ENCODE peak calls at places on chromosomes 1 and 21, in five cellular contexts. One of them, this sample, is unnamed. For H3K4me1, the result is how much of the 10 kb centered on the place peaks cover.

GRCh38 chr1:64038119-64038518 is 165.3 kb upstream of the UBE2U start:
- DNase-seq in HCT116: no peak
- DNase-seq in fibroblast of lung: peak
- DNase-seq in naive thymus-derived CD4-positive, alpha-beta T cell: no peak
- DNase-seq in H1: no peak
- DNase-seq in this sample: no peak

GRCh38 chr1:153483776-153484175 is 23.3 kb upstream of the S100A7 start:
- DNase-seq in HCT116: no peak
- DNase-seq in fibroblast of lung: no peak
- DNase-seq in naive thymus-derived CD4-positive, alpha-beta T cell: no peak
- DNase-seq in H1: peak
- DNase-seq in this sample: no peak

GRCh38 chr1:8625981-8626898 is 191.2 kb downstream of the RERE start:
- DNase-seq in HCT116: peak
- DNase-seq in fibroblast of lung: peak
- DNase-seq in naive thymus-derived CD4-positive, alpha-beta T cell: no peak
- DNase-seq in H1: no peak
- DNase-seq in this sample: no peak

GRCh38 chr1:240091614-240092300 is at the start of gene FMN2:
- DNase-seq in HCT116: no peak
- DNase-seq in fibroblast of lung: peak
- DNase-seq in naive thymus-derived CD4-positive, alpha-beta T cell: no peak
- DNase-seq in H1: peak
- DNase-seq in this sample: no peak

GRCh38 chr1:114688526-114688925 is 6.8 kb downstream of the AMPD1 start:
- DNase-seq in HCT116: no peak
- DNase-seq in fibroblast of lung: no peak
- DNase-seq in naive thymus-derived CD4-positive, alpha-beta T cell: no peak
- DNase-seq in H1: no peak
- DNase-seq in this sample: no peak

GRCh38 chr1:151713874-151714273 is 2.7 kb downstream of the CELF3 start:
- DNase-seq in HCT116: no peak
- DNase-seq in fibroblast of lung: no peak
- DNase-seq in naive thymus-derived CD4-positive, alpha-beta T cell: no peak
- DNase-seq in H1: no peak
- DNase-seq in this sample: no peak

GRCh38 chr1:72230746-72231145 is 51.6 kb downstream of the NEGR1 start:
- DNase-seq in HCT116: no peak
- DNase-seq in fibroblast of lung: peak
- DNase-seq in naive thymus-derived CD4-positive, alpha-beta T cell: no peak
- DNase-seq in H1: no peak
- DNase-seq in this sample: no peak

GRCh38 chr21:43291347-43291950 is 122.6 kb downstream of the CRYAA start:
- DNase-seq in HCT116: no peak
- DNase-seq in fibroblast of lung: no peak
- DNase-seq in naive thymus-derived CD4-positive, alpha-beta T cell: no peak
- DNase-seq in H1: no peak
- DNase-seq in this sample: no peak

GRCh38 chr1:221839794-221840395 is 98.0 kb upstream of the DUSP10 start:
- DNase-seq in HCT116: peak
- DNase-seq in fibroblast of lung: peak
- DNase-seq in naive thymus-derived CD4-positive, alpha-beta T cell: no peak
- DNase-seq in H1: no peak
- DNase-seq in this sample: no peak

GRCh38 chr1:67084765-67085318 is 30.9 kb upstream of the SLC35D1 start:
- DNase-seq in HCT116: no peak
- DNase-seq in fibroblast of lung: no peak
- DNase-seq in naive thymus-derived CD4-positive, alpha-beta T cell: no peak
- DNase-seq in H1: no peak
- DNase-seq in this sample: no peak

GRCh38 chr1:2530501-2531361 is 668 bp upstream of the HES5 start:
- DNase-seq in HCT116: no peak
- DNase-seq in fibroblast of lung: no peak
- DNase-seq in naive thymus-derived CD4-positive, alpha-beta T cell: no peak
- DNase-seq in H1: no peak
- DNase-seq in this sample: no peak

GRCh38 chr1:19979494-19979977 is at the start of gene PLA2G2A:
- DNase-seq in HCT116: no peak
- DNase-seq in fibroblast of lung: no peak
- DNase-seq in naive thymus-derived CD4-positive, alpha-beta T cell: no peak
- DNase-seq in H1: peak
- DNase-seq in this sample: no peak

GRCh38 chr1:182080955-182081582 is 19.6 kb upstream of the ZNF648 start:
- DNase-seq in HCT116: peak
- DNase-seq in fibroblast of lung: peak
- DNase-seq in naive thymus-derived CD4-positive, alpha-beta T cell: peak
- DNase-seq in H1: peak
- DNase-seq in this sample: peak

GRCh38 chr1:8533907-8534306 is 216.0 kb downstream of the SLC45A1 start:
- DNase-seq in HCT116: no peak
- DNase-seq in fibroblast of lung: no peak
- DNase-seq in naive thymus-derived CD4-positive, alpha-beta T cell: no peak
- DNase-seq in H1: no peak
- DNase-seq in this sample: peak

GRCh38 chr1:185453496-185454192 is 136.6 kb upstream of the IVNS1ABP start:
- DNase-seq in HCT116: no peak
- DNase-seq in fibroblast of lung: peak
- DNase-seq in naive thymus-derived CD4-positive, alpha-beta T cell: no peak
- DNase-seq in H1: no peak
- DNase-seq in this sample: no peak

GRCh38 chr1:2807036-2807435 is 5.5 kb upstream of the TTC34 start:
- DNase-seq in HCT116: no peak
- DNase-seq in fibroblast of lung: no peak
- DNase-seq in naive thymus-derived CD4-positive, alpha-beta T cell: no peak
- DNase-seq in H1: no peak
- DNase-seq in this sample: no peak

GRCh38 chr1:214623430-214623829 is 20.4 kb downstream of the CENPF start:
- DNase-seq in HCT116: no peak
- DNase-seq in fibroblast of lung: no peak
- DNase-seq in naive thymus-derived CD4-positive, alpha-beta T cell: no peak
- DNase-seq in H1: no peak
- DNase-seq in this sample: no peak

GRCh38 chr21:45456836-45457160 is 51.8 kb downstream of the COL18A1 start:
- DNase-seq in HCT116: no peak
- DNase-seq in fibroblast of lung: no peak
- DNase-seq in naive thymus-derived CD4-positive, alpha-beta T cell: no peak
- DNase-seq in H1: no peak
- DNase-seq in this sample: no peak

GRCh38 chr21:29351691-29352090 is 53.0 kb downstream of the BACH1 start:
- DNase-seq in HCT116: no peak
- DNase-seq in fibroblast of lung: peak
- DNase-seq in naive thymus-derived CD4-positive, alpha-beta T cell: no peak
- DNase-seq in H1: no peak
- DNase-seq in this sample: no peak

GRCh38 chr1:15350551-15351200 is 59.0 kb upstream of the EFHD2 start:
- DNase-seq in HCT116: no peak
- DNase-seq in fibroblast of lung: no peak
- DNase-seq in naive thymus-derived CD4-positive, alpha-beta T cell: no peak
- DNase-seq in H1: no peak
- DNase-seq in this sample: no peak
- H3K4me1 ChIP-seq in HCT116: half or more
- H3K4me1 ChIP-seq in fibroblast of lung: under half
- H3K4me1 ChIP-seq in naive thymus-derived CD4-positive, alpha-beta T cell: under half
- H3K4me1 ChIP-seq in H1: under half
- H3K4me1 ChIP-seq in this sample: under half

GRCh38 chr1:207745839-207746767 is 5.8 kb upstream of the CD46 start:
- DNase-seq in HCT116: no peak
- DNase-seq in fibroblast of lung: no peak
- DNase-seq in naive thymus-derived CD4-positive, alpha-beta T cell: no peak
- DNase-seq in H1: no peak
- DNase-seq in this sample: peak

GRCh38 chr1:207744000-207744534 is 7.8 kb upstream of the CD46 start:
- DNase-seq in HCT116: no peak
- DNase-seq in fibroblast of lung: no peak
- DNase-seq in naive thymus-derived CD4-positive, alpha-beta T cell: no peak
- DNase-seq in H1: no peak
- DNase-seq in this sample: no peak

GRCh38 chr1:207745285-207745684 is 6.6 kb upstream of the CD46 start:
- DNase-seq in HCT116: no peak
- DNase-seq in fibroblast of lung: peak
- DNase-seq in naive thymus-derived CD4-positive, alpha-beta T cell: no peak
- DNase-seq in H1: no peak
- DNase-seq in this sample: no peak

GRCh38 chr1:207740224-207740623 is 11.6 kb upstream of the CD46 start:
- DNase-seq in HCT116: no peak
- DNase-seq in fibroblast of lung: no peak
- DNase-seq in naive thymus-derived CD4-positive, alpha-beta T cell: no peak
- DNase-seq in H1: no peak
- DNase-seq in this sample: no peak
- H3K4me1 ChIP-seq in HCT116: under half
- H3K4me1 ChIP-seq in fibroblast of lung: under half
- H3K4me1 ChIP-seq in naive thymus-derived CD4-positive, alpha-beta T cell: under half
- H3K4me1 ChIP-seq in H1: under half
- H3K4me1 ChIP-seq in this sample: under half

GRCh38 chr1:206578115-206578935 is 33.9 kb downstream of the EIF2D start:
- DNase-seq in HCT116: no peak
- DNase-seq in fibroblast of lung: peak
- DNase-seq in naive thymus-derived CD4-positive, alpha-beta T cell: no peak
- DNase-seq in H1: no peak
- DNase-seq in this sample: no peak
- H3K4me1 ChIP-seq in HCT116: under half
- H3K4me1 ChIP-seq in fibroblast of lung: under half
- H3K4me1 ChIP-seq in naive thymus-derived CD4-positive, alpha-beta T cell: half or more
- H3K4me1 ChIP-seq in H1: under half
- H3K4me1 ChIP-seq in this sample: under half

GRCh38 chr1:92464588-92465255 is 22.0 kb downstream of the GFI1 start:
- DNase-seq in HCT116: no peak
- DNase-seq in fibroblast of lung: no peak
- DNase-seq in naive thymus-derived CD4-positive, alpha-beta T cell: no peak
- DNase-seq in H1: no peak
- DNase-seq in this sample: no peak
- H3K4me1 ChIP-seq in HCT116: under half
- H3K4me1 ChIP-seq in fibroblast of lung: under half
- H3K4me1 ChIP-seq in naive thymus-derived CD4-positive, alpha-beta T cell: under half
- H3K4me1 ChIP-seq in H1: under half
- H3K4me1 ChIP-seq in this sample: under half

GRCh38 chr1:61143821-61144220 is 61.5 kb downstream of the NFIA start:
- DNase-seq in HCT116: no peak
- DNase-seq in fibroblast of lung: peak
- DNase-seq in naive thymus-derived CD4-positive, alpha-beta T cell: no peak
- DNase-seq in H1: no peak
- DNase-seq in this sample: no peak
- H3K4me1 ChIP-seq in HCT116: under half
- H3K4me1 ChIP-seq in fibroblast of lung: under half
- H3K4me1 ChIP-seq in naive thymus-derived CD4-positive, alpha-beta T cell: under half
- H3K4me1 ChIP-seq in H1: under half
- H3K4me1 ChIP-seq in this sample: under half

DNA sequence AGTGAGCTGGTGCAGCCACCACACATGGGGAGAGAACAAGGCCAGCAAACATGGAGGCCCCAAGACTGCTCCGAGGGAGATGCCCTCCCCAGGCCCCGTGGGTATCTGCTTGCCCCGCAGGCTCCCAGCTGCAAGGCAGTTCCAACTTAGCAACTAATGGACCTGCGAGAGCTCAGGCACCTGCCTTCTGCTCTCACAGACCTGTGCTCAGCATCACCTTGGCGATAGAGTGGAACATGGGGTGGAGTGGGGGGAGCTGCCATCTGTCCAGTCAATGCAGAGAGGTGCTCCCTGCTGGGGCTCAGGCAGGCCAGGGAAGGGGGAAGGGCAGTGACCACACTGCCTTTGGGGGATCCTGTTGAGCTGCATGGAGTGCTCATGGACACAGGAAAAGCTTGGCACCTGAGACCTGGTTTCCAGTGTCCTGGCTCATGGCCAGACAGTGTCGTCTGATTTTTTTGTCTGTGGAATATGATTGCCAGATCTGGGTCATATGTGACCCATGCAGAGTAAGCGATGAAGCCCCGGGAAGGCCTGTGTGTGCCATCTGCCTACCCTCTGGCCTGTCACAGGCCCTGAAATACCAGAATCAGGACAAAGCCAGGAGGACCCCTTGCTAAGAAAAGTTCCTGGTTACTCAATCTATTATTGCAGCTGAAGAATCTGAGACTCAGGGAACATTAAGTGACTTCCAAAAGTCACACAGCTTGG is 39.9 kb upstream of the TENT5C start:
- DNase-seq in HCT116: no peak
- DNase-seq in fibroblast of lung: no peak
- DNase-seq in naive thymus-derived CD4-positive, alpha-beta T cell: no peak
- DNase-seq in H1: peak
- DNase-seq in this sample: no peak
- H3K4me1 ChIP-seq in HCT116: under half
- H3K4me1 ChIP-seq in fibroblast of lung: under half
- H3K4me1 ChIP-seq in naive thymus-derived CD4-positive, alpha-beta T cell: under half
- H3K4me1 ChIP-seq in H1: under half
- H3K4me1 ChIP-seq in this sample: under half

GRCh38 chr1:116762281-116762680 is 8.1 kb downstream of the CD2 start:
- DNase-seq in HCT116: no peak
- DNase-seq in fibroblast of lung: no peak
- DNase-seq in naive thymus-derived CD4-positive, alpha-beta T cell: no peak
- DNase-seq in H1: peak
- DNase-seq in this sample: no peak
- H3K4me1 ChIP-seq in HCT116: under half
- H3K4me1 ChIP-seq in fibroblast of lung: under half
- H3K4me1 ChIP-seq in naive thymus-derived CD4-positive, alpha-beta T cell: half or more
- H3K4me1 ChIP-seq in H1: under half
- H3K4me1 ChIP-seq in this sample: under half

GRCh38 chr1:157597959-157598667 is at the start of gene FCRL4:
- DNase-seq in HCT116: no peak
- DNase-seq in fibroblast of lung: no peak
- DNase-seq in naive thymus-derived CD4-positive, alpha-beta T cell: no peak
- DNase-seq in H1: no peak
- DNase-seq in this sample: peak

GRCh38 chr1:157596384-157596783 is 1.5 kb downstream of the FCRL4 start:
- DNase-seq in HCT116: no peak
- DNase-seq in fibroblast of lung: no peak
- DNase-seq in naive thymus-derived CD4-positive, alpha-beta T cell: no peak
- DNase-seq in H1: no peak
- DNase-seq in this sample: no peak

GRCh38 chr1:157595356-157595755 is 2.5 kb downstream of the FCRL4 start:
- DNase-seq in HCT116: no peak
- DNase-seq in fibroblast of lung: no peak
- DNase-seq in naive thymus-derived CD4-positive, alpha-beta T cell: no peak
- DNase-seq in H1: no peak
- DNase-seq in this sample: peak
- H3K4me1 ChIP-seq in HCT116: under half
- H3K4me1 ChIP-seq in fibroblast of lung: under half
- H3K4me1 ChIP-seq in naive thymus-derived CD4-positive, alpha-beta T cell: under half
- H3K4me1 ChIP-seq in H1: under half
- H3K4me1 ChIP-seq in this sample: half or more

This sample was measured in OCI-LY7.